ENCODE peak calls at places on chromosome 19, in ten cellular contexts. P, Y, T, K, E, G, L, B, W and X are unnamed samples.

GRCh38 chr19:39645800-39646411 is 9.8 kb upstream of the LGALS16 start:
- DNase-seq in G (no peak), W (no peak), E (peak; percentile 2), B (no peak), T (no peak), K (no peak), P (peak; percentile 30), L (no peak), Y (peak; percentile 10), X (no peak)

GRCh38 chr19:56765107-56765506 is 75.4 kb downstream of the PEG3 start:
- DNase-seq in T (peak; percentile 16), W (no peak), G (peak; percentile 40), K (no peak), B (peak; percentile 62), E (no peak), Y (peak; percentile 9), P (peak; percentile 25), L (no peak), X (no peak)

GRCh38 chr19:41792513-41793413 is 3.6 kb upstream of the CEACAM3 start:
- DNase-seq in P (peak; percentile 61), E (no peak), W (peak; percentile 39), G (peak; percentile 27), L (peak; percentile 60), T (peak; percentile 42), B (no peak), K (no peak), Y (peak; percentile 37), X (no peak)

GRCh38 chr19:11256189-11256588 is 6.1 kb downstream of the DOCK6 start:
- DNase-seq in P (peak; percentile 45), B (no peak), G (no peak), W (no peak), L (no peak), K (no peak), E (peak; percentile 82), T (no peak), Y (peak; percentile 57), X (no peak)

GRCh38 chr19:4575978-4576933 is 16.8 kb upstream of the SEMA6B start:
- DNase-seq in T (peak; percentile 61), G (peak; percentile 37), Y (peak; percentile 52), W (peak; percentile 52), B (no peak), E (peak; percentile 71), P (peak; percentile 81), K (peak; percentile 59), L (peak; percentile 17), X (no peak)

GRCh38 chr19:14407889-14408640 is 11.1 kb downstream of the DDX39A start:
- DNase-seq in W (no peak), Y (no peak), T (no peak), E (no peak), P (no peak), L (no peak), K (no peak), G (no peak), B (no peak), X (no peak)

GRCh38 chr19:3975144-3975543 is 4.2 kb upstream of the DAPK3 start:
- DNase-seq in G (no peak), K (no peak), W (no peak), B (no peak), Y (no peak), L (no peak), T (no peak), E (no peak), P (no peak), X (no peak)

GRCh38 chr19:38455031-38455430 is 21.5 kb downstream of the RYR1 start:
- DNase-seq in E (peak; percentile 28), B (no peak), T (no peak), P (peak; percentile 27), G (no peak), K (no peak), W (no peak), L (peak; percentile 15), Y (peak; percentile 15), X (no peak)

GRCh38 chr19:47637550-47637949 is 28.6 kb downstream of the BICRA start:
- DNase-seq in W (no peak), G (no peak), L (no peak), B (no peak), Y (peak; percentile 46), E (peak; percentile 87), P (peak; percentile 94), K (no peak), T (no peak), X (no peak)

GRCh38 chr19:45809643-45810159 is 5.4 kb downstream of the RSPH6A start:
- DNase-seq in P (peak; percentile 76), W (no peak), E (peak; percentile 86), T (no peak), B (no peak), G (no peak), K (no peak), Y (peak; percentile 77), L (peak; percentile 73), X (peak; percentile 23)

GRCh38 chr19:31054430-31054829 is 294.8 kb downstream of the TSHZ3 start:
- DNase-seq in W (peak; percentile 31), B (no peak), K (peak; percentile 9), P (peak; percentile 78), E (peak; percentile 80), G (no peak), L (peak; percentile 46), T (no peak), Y (peak; percentile 76), X (no peak)

GRCh38 chr19:6074709-6075403 is 35.4 kb downstream of the RFX2 start:
- DNase-seq in E (no peak), G (no peak), W (no peak), K (no peak), L (no peak), P (no peak), Y (no peak), B (peak; percentile 54), T (no peak), X (no peak)

GRCh38 chr19:38304866-38305429 is 897 bp downstream of the C19orf33 start:
- DNase-seq in Y (no peak), E (no peak), T (no peak), P (no peak), W (no peak), B (no peak), L (no peak), K (no peak), G (peak; percentile 89), X (no peak)

GRCh38 chr19:3146677-3147100 is 10.9 kb downstream of the GNA15 start:
- DNase-seq in Y (no peak), W (peak; percentile 48), P (no peak), T (peak; percentile 43), G (no peak), B (no peak), E (no peak), K (peak; percentile 63), L (no peak), X (no peak)

GRCh38 chr19:5545051-5545450 is 22.7 kb downstream of the TINCR start:
- DNase-seq in P (no peak), B (no peak), L (no peak), T (no peak), K (no peak), W (no peak), E (no peak), G (no peak), Y (no peak), X (no peak)

GRCh38 chr19:18541992-18542935 is 1.1 kb downstream of the FKBP8 start:
- DNase-seq in P (no peak), T (no peak), G (no peak), E (no peak), K (no peak), Y (no peak), W (no peak), L (no peak), B (no peak), X (no peak)

GRCh38 chr19:11813801-11814706 is at the start of gene ZNF440:
- DNase-seq in E (peak; percentile 95), P (peak; percentile 95), G (peak; percentile 95), B (peak; percentile 96), W (peak; percentile 74), Y (peak; percentile 91), T (peak; percentile 96), L (peak; percentile 87), K (peak; percentile 76), X (peak; percentile 71)

GRCh38 chr19:3234800-3235199 is 10.3 kb downstream of the CELF5 start:
- DNase-seq in G (no peak), Y (no peak), L (no peak), K (no peak), T (no peak), E (no peak), W (no peak), P (no peak), B (no peak), X (no peak)

DNA sequence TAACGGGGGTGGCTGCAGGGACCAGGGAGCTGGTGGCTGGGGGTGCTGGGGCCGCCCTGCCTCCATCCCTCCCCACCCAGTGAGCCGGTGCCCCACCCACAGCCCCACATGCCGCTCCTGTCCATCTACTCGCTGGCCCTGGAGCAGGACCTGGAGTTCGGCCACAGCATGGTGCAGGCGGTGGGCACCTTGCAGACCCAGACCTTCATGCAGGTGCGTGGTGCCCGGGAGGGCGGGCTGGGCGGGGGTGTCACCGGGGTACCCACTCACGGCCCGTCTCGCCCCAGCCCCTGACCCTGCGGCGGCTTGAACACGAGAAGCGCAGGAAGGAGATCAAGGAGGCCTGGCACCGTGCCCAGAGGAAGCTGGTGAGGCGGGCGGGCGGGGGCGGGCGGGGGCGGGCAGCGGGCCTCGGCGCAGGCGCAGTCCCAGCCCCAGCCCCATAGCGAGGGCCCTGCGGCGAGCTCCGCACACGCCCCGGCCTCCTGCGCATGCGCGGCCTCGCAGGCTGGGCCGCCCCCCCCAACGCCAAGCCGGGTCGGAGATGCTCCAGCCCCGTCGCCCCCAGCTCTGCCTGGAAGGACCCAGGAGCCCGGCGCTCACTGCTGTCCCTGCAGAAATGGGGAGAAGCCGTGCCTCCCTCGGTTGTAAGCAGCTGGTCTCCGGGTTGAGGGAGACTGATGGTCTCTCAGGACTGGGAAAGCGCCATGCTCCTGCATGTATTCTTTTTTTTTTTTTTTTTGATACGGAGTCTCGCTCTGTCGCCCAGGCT is 7.7 kb downstream of the ARHGAP45 start:
- DNase-seq in Y (no peak), T (peak; percentile 94), K (peak; percentile 93), P (no peak), E (no peak), B (peak; percentile 68), G (no peak), L (no peak), W (peak; percentile 92), X (no peak)
- H3K4me3 ChIP-seq in Y (peak overlapping the region; percentile 37), T (no peak overlapping the region), K (peak overlapping the region; percentile 22), P (no peak overlapping the region), E (no peak overlapping the region), B (no peak overlapping the region), G (no peak overlapping the region), L (no peak overlapping the region), W (peak overlapping the region; percentile 47), X (no peak overlapping the region)

GRCh38 chr19:13132471-13133166 is 14.6 kb downstream of the NACC1 start:
- DNase-seq in P (peak; percentile 60), W (peak; percentile 72), B (no peak), K (peak; percentile 24), Y (peak; percentile 33), E (peak; percentile 52), L (peak; percentile 84), G (no peak), T (no peak), X (no peak)
- H3K36me3 ChIP-seq in P (peaks cover 15% of the 10 kb centered on the region), W (peaks cover 9% of the 10 kb centered on the region), B (peaks cover 26% of the 10 kb centered on the region), K (peaks cover 27% of the 10 kb centered on the region), Y (peaks cover 21% of the 10 kb centered on the region), E (peaks cover 60% of the 10 kb centered on the region), L (peaks cover 3% of the 10 kb centered on the region), G (peaks cover 25% of the 10 kb centered on the region), T (no peaks in the 10 kb centered on the region), X (peaks cover 25% of the 10 kb centered on the region)

GRCh38 chr19:35779033-35779432 is 3.7 kb downstream of the ARHGAP33 start:
- DNase-seq in W (no peak), L (no peak), P (no peak), K (no peak), T (no peak), E (no peak), Y (no peak), G (no peak), B (no peak), X (no peak)
- H3K4me3 ChIP-seq in W (no peak overlapping the region), L (no peak overlapping the region), P (no peak overlapping the region), K (no peak overlapping the region), T (no peak overlapping the region), E (no peak overlapping the region), Y (no peak overlapping the region), G (no peak overlapping the region), B (no peak overlapping the region), X (no peak overlapping the region)

GRCh38 chr19:7986321-7987083 is 18.9 kb downstream of the ELAVL1 start:
- DNase-seq in B (no peak), Y (peak; percentile 68), P (peak; percentile 49), G (no peak), E (peak; percentile 90), L (peak; percentile 70), T (no peak), K (no peak), W (no peak), X (peak; percentile 25)
- H3K36me3 ChIP-seq in B (peaks cover 51% of the 10 kb centered on the region), Y (peaks cover 23% of the 10 kb centered on the region), P (peaks cover 52% of the 10 kb centered on the region), G (peaks cover 23% of the 10 kb centered on the region), E (peaks cover 77% of the 10 kb centered on the region), L (peaks cover 16% of the 10 kb centered on the region), T (no peaks in the 10 kb centered on the region), K (peaks cover 68% of the 10 kb centered on the region), W (peaks cover 70% of the 10 kb centered on the region), X (peaks cover 44% of the 10 kb centered on the region)